ENCODE peak calls at places on chromosomes 7 and 10, in seven cellular contexts. X is mesothelial cell of epicardium, U is endothelial cell, J is progenitor cell of endocrine pancreas, K is Peyer's patch, Q is heart right ventricle, B is A549. M is an unnamed sample.

GRCh38 chr7:111459757-111460280 is 102.5 kb downstream of the IMMP2L start:
- DNase-seq in X (no peak), U (no peak), J (no peak), K (no peak), Q (no peak), B (no peak), M (no peak)

GRCh38 chr7:158358926-158359645 is 228.5 kb downstream of the PTPRN2 start:
- DNase-seq in X (no peak), U (no peak), J (no peak), K (no peak), Q (no peak), B (no peak), M (no peak)

GRCh38 chr10:35369049-35369760 is 32.9 kb downstream of the CCNY start:
- DNase-seq in X (no peak), U (no peak), J (no peak), K (no peak), Q (no peak), B (no peak), M (no peak)

GRCh38 chr10:93186631-93187030 is 112.9 kb downstream of the CYP26A1 start:
- DNase-seq in X (no peak), U (no peak), J (no peak), K (no peak), Q (no peak), B (no peak), M (no peak)

GRCh38 chr7:135716677-135717238 is 11.2 kb downstream of the SLC13A4 start:
- DNase-seq in X (no peak), U (no peak), J (no peak), K (no peak), Q (no peak), B (no peak), M (no peak)

GRCh38 chr7:127845497-127846214 is 185.6 kb downstream of the LRRC4 start:
- DNase-seq in X (no peak), U (no peak), J (no peak), K (no peak), Q (no peak), B (no peak), M (no peak)

GRCh38 chr10:30431435-30431911 is 2.5 kb upstream of the MAP3K8 start:
- DNase-seq in X (no peak), U (no peak), J (no peak), K (no peak), Q (peak), B (no peak), M (no peak)

GRCh38 chr7:44486693-44487092 is 3.8 kb downstream of the NUDCD3 start:
- DNase-seq in X (no peak), U (no peak), J (no peak), K (no peak), Q (no peak), B (no peak), M (no peak)

GRCh38 chr10:61951144-61951483 is 49.6 kb downstream of the ARID5B start:
- DNase-seq in X (no peak), U (no peak), J (no peak), K (no peak), Q (no peak), B (no peak), M (no peak)

GRCh38 chr7:149289262-149289661 is 27.3 kb downstream of the ZNF783 start:
- DNase-seq in X (no peak), U (no peak), J (no peak), K (no peak), Q (no peak), B (no peak), M (no peak)

GRCh38 chr10:34729619-34730018 is 85.5 kb downstream of the PARD3 start:
- DNase-seq in X (no peak), U (no peak), J (no peak), K (no peak), Q (no peak), B (no peak), M (no peak)

GRCh38 chr7:538764-539685 is 19.4 kb upstream of the PDGFA start:
- DNase-seq in X (no peak), U (no peak), J (no peak), K (no peak), Q (no peak), B (no peak), M (no peak)

GRCh38 chr7:1052031-1052818 is 7.9 kb downstream of the GPR146 start:
- DNase-seq in X (no peak), U (no peak), J (no peak), K (no peak), Q (peak), B (no peak), M (no peak)

GRCh38 chr7:107744345-107744750 is 406 bp downstream of the CBLL1 start:
- DNase-seq in X (no peak), U (no peak), J (no peak), K (no peak), Q (no peak), B (no peak), M (no peak)

GRCh38 chr10:93206652-93207051 is 133.0 kb downstream of the CYP26A1 start:
- DNase-seq in X (no peak), U (peak), J (no peak), K (no peak), Q (no peak), B (no peak), M (no peak)

GRCh38 chr7:46932656-46933424 is 649.1 kb downstream of the TNS3 start:
- DNase-seq in X (no peak), U (no peak), J (no peak), K (peak), Q (peak), B (no peak), M (no peak)

GRCh38 chr7:128200376-128200775 is 40.7 kb upstream of the LEP start:
- DNase-seq in X (no peak), U (no peak), J (no peak), K (no peak), Q (no peak), B (no peak), M (no peak)

GRCh38 chr10:25758041-25758457 is 176.0 kb upstream of the MYO3A start:
- DNase-seq in X (no peak), U (peak), J (no peak), K (no peak), Q (no peak), B (peak), M (no peak)

GRCh38 chr7:110388451-110388850 is 702.5 kb upstream of the LRRN3 start:
- DNase-seq in X (no peak), U (no peak), J (no peak), K (no peak), Q (no peak), B (no peak), M (no peak)

GRCh38 chr7:31002256-31002655 is 38.5 kb downstream of the GHRHR start:
- DNase-seq in X (no peak), U (no peak), J (no peak), K (no peak), Q (no peak), B (no peak), M (no peak)

GRCh38 chr10:80517416-80518142 is 20.1 kb upstream of the SH2D4B start:
- DNase-seq in X (no peak), U (no peak), J (no peak), K (no peak), Q (no peak), B (no peak), M (no peak)

GRCh38 chr10:80520661-80521488 is 16.8 kb upstream of the SH2D4B start:
- DNase-seq in X (no peak), U (no peak), J (no peak), K (no peak), Q (no peak), B (no peak), M (no peak)

GRCh38 chr10:80518143-80518806 is 19.4 kb upstream of the SH2D4B start:
- DNase-seq in X (no peak), U (no peak), J (no peak), K (no peak), Q (no peak), B (no peak), M (no peak)

GRCh38 chr10:80519936-80520650 is 17.6 kb upstream of the SH2D4B start:
- DNase-seq in X (no peak), U (no peak), J (no peak), K (no peak), Q (no peak), B (no peak), M (no peak)

GRCh38 chr10:80518807-80519360 is 18.8 kb upstream of the SH2D4B start:
- DNase-seq in X (no peak), U (no peak), J (no peak), K (no peak), Q (peak), B (no peak), M (no peak)
- TF ChIP-seq CTCF in X (no peak), U (no peak), J (no peak), K (no peak), Q (no peak), B (no peak), M (no peak)

GRCh38 chr7:150824379-150825177 is 24.0 kb downstream of the TMEM176A start:
- DNase-seq in X (no peak), U (no peak), J (no peak), K (no peak), Q (no peak), B (no peak), M (no peak)
- TF ChIP-seq CTCF in X (no peak), U (no peak), J (no peak), K (no peak), Q (no peak), B (no peak), M (no peak)

DNA sequence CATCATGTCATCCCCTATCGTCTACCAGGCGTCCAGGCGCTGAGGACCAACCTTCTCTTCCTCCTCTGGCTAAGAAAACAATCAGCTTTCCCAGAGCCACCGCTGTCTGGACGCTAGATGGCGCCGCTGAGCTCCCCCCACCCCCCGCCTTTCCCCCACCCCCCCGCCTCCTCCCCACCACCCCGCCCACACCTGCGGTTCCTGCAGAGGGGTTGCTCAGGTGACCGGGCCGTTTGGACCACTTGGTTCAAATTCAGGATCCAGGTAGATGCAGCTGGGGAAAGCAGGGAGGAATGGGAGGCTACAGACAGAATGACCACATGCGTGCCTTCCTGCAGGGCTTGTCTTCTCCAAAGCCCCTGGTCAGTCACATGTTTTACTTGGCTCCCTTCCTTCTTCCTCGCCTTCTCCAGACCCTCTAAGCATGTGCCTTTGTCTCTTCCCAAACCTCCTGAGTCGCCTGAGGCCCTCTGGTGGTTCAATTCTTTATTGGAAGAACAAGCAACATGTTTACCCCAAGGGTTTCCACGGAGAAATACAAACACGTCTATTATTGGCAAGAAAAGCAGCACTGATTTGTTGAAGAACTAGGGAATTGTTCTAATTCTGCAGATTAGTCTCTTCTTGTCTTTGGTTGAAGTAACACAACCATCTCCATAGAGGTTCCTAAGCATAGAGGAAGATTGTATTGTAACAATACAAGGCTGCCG is 24.7 kb downstream of the AOC1 start:
- DNase-seq in X (peak), U (peak), J (peak), K (peak), Q (peak), B (peak), M (peak)
- TF ChIP-seq CTCF in X (peak), U (peak), J (peak), K (peak), Q (peak), B (peak), M (peak)

DNA sequence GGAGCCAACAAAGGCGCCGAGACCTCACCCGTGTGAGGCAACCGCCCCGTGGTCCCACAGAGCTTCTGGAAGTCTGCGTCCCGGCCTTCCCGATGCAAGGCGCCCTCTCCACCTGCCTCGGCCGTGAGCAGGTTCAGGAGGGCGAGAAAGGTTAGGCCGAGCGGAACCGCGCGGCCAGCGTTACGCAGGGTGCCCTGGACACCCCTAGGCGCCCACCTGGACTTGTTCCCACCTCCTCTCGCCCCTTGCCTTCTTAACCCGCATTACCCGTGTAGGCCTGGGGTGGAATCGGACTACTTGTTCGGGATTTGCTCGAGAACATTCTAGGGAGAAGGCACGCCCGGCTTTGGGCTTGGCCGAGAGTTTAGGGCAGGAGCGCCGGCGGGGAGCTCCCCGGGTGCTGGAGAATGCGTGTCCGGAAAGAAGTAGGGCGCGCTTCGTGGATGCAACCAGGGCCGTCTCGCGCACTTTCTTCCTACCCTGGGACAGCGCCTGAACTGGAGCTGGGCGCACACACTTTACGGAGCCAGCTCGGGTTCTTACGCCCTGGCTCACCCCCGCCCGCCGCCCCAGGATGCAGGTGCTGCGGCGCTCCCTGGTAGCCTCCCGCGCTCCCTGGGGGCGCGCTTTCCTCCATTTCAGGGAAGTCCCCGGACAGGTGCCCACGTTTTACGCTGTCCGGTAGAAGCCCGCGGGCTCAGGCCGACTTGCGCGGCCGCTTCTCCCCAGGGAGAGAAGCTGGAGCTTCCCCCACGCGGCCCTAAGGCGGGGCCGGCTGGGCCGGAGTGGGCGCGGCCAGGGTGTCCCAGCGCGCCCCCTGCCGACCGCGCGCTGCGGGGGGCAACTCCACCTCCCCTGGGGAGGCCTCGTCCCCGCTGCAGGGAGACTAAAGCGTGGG is 74.5 kb downstream of the INSIG1 start:
- DNase-seq in X (no peak), U (no peak), J (no peak), K (no peak), Q (no peak), B (peak), M (no peak)
- TF ChIP-seq CTCF in X (no peak), U (peak), J (peak), K (peak), Q (peak), B (peak), M (no peak)

DNA sequence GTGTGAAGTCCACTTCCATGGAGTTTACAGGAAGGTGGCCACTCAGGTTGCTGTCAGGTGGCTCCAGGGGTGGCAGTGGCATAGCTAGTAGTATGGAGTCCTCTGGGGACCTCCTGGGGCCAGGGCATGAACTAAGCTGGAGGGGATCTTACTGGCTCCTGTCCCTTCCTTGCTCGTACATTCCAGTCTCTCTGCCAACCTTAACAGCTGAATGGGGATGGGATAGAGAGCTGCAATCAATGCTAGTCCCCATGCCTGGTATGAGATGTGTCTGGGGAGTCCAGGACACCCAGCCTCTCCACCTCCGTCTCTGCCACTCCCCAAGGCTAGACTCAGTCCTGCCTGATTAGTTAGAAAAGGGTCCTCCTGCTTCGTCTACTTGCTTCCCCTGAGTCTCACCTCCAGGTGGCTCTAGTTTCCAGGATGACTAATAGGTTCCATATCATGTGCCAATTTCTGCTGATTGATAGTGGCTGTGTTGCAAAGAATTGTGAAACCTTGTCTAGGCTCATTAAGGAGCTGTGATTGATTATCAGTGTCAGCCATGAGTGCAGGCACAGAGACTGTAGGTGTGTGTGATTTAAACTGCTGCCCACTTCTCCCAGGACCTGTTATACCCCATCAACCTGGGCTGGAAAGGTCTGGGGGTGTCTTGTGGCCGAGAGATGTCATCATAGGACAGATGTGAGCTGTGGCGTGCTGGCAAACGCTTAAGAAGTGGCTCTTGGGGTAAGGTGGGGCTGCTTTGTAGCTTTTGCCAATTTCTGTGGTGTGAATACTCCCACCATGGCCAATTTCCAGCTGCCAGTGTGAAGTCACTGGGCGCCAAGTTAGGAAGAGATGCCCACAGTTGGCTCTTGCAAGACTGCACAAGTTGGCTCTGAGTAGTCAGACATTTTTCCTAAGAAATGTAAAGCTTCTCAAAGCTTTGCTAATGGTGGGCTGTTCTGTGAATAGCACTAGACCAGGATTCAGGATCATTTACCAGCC is 59.8 kb downstream of the COL13A1 start:
- DNase-seq in X (no peak), U (no peak), J (no peak), K (no peak), Q (no peak), B (peak), M (no peak)
- TF ChIP-seq CTCF in X (no peak), U (no peak), J (peak), K (no peak), Q (peak), B (peak), M (no peak)

DNA sequence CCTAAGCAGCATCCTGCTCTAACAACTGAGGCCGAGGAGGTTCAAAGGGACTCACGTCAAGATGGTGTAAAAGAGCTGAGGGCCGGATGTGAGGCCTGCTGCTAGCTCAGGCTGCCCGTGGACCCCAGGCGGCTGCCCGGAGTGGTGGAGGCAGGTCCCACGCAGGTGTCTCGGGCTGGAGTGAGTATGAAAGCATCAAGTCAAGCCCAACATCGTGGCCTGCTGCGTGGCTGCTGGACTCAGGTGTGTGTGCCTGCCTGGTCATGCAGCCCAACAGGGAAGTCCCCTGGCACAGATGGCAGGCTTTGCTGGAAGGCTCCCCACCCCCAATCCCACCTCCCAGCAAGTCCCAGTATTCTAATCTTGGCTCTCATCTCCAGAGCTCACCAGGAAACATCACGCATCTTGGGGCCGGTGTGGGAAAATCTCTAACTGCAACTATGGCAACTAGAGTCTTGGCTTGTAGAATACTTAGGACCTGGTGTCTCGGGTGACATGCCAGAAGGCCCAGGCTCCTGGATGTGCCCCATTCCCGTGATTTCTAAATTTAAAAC is 86.0 kb downstream of the PRKAG2 start:
- DNase-seq in X (no peak), U (no peak), J (no peak), K (no peak), Q (no peak), B (no peak), M (no peak)
- TF ChIP-seq CTCF in X (no peak), U (no peak), J (no peak), K (no peak), Q (no peak), B (no peak), M (no peak)

GRCh38 chr10:121753726-121754476 is 155.7 kb upstream of the FGFR2 start:
- DNase-seq in X (no peak), U (no peak), J (no peak), K (no peak), Q (no peak), B (no peak), M (no peak)
- TF ChIP-seq CTCF in X (peak), U (peak), J (peak), K (no peak), Q (no peak), B (no peak), M (no peak)

DNA sequence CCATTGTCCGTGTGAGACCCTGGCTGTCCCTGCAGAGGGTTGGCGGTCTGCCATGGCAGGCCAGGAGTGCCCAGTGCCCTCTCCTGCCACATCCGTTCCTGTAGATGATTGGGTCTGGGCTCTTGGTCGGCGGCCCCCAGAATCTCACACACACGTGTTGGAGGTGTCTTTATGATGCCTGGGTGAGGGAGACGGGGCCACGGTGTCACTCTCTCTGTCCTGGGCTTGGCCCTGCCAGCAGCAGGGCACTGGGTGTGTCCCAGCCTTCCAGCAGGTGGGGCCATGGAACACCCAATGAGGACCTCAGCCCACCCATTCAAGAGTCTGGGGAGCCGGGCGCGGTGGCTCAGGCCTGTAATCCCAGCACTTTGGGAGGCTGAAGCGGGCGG is 30.2 kb downstream of the UNC5B start:
- DNase-seq in X (no peak), U (no peak), J (no peak), K (no peak), Q (no peak), B (no peak), M (no peak)
- TF ChIP-seq CTCF in X (no peak), U (no peak), J (no peak), K (no peak), Q (peak), B (no peak), M (no peak)